ENCODE peak calls at places on chromosomes 12 and 14, in five cellular contexts. O is K562, R is uterus, S is transverse colon, T is IMR-90. D is an unnamed sample. For H3K36me3, the result is how much of the 10 kb centered on the place peaks cover.

GRCh38 chr12:64066052-64066451 is 156.0 kb downstream of the KICS2 start:
- DNase-seq in R (no peak), T (peak), S (no peak), O (no peak), D (no peak)

GRCh38 chr14:60563113-60563512 is 54.2 kb downstream of the SIX6 start:
- DNase-seq in T (peak), S (no peak), O (no peak), R (no peak), D (no peak)

GRCh38 chr12:79420146-79420618 is 270.6 kb downstream of the PAWR start:
- DNase-seq in O (no peak), T (peak), S (no peak), R (no peak), D (no peak)

GRCh38 chr12:68176252-68176651 is 16.7 kb upstream of the IFNG start:
- DNase-seq in T (no peak), O (no peak), S (no peak), R (no peak), D (no peak)

GRCh38 chr14:93832076-93832475 is 43.8 kb upstream of the PRIMA1 start:
- DNase-seq in O (no peak), R (no peak), S (no peak), T (no peak), D (no peak)

GRCh38 chr12:21169878-21170472 is 39.0 kb downstream of the SLCO1B1 start:
- DNase-seq in O (peak), R (no peak), T (peak), S (peak), D (no peak)

GRCh38 chr14:64702493-64703392 is 1.5 kb upstream of the PLEKHG3 start:
- DNase-seq in O (no peak), T (no peak), R (peak), S (peak), D (no peak)

GRCh38 chr12:103771466-103771865 is 69.6 kb downstream of the NT5DC3 start:
- DNase-seq in R (peak), O (peak), T (peak), S (peak), D (no peak)

GRCh38 chr12:38905480-38906351 is at the start of gene CPNE8:
- DNase-seq in S (peak), R (peak), T (no peak), O (peak), D (peak)

GRCh38 chr12:64780220-64780530 is 21.0 kb upstream of the GNS start:
- DNase-seq in O (no peak), S (no peak), R (no peak), T (no peak), D (no peak)

GRCh38 chr14:52974406-52974805 is 23.6 kb upstream of the FERMT2 start:
- DNase-seq in O (no peak), T (peak), S (no peak), R (no peak), D (no peak)

GRCh38 chr12:304815-305214 is 42.2 kb upstream of the SLC6A13 start:
- DNase-seq in O (no peak), T (peak), R (no peak), S (no peak), D (no peak)

GRCh38 chr14:105884808-105885281 is 358.5 kb downstream of the TMEM121 start:
- DNase-seq in R (peak), S (no peak), O (no peak), T (no peak), D (no peak)

GRCh38 chr14:75602527-75602926 is 24.1 kb downstream of the FLVCR2 start:
- DNase-seq in T (no peak), O (no peak), R (no peak), S (no peak), D (no peak)

GRCh38 chr12:68641138-68641537 is 30.4 kb downstream of the RAP1B start:
- DNase-seq in S (peak), T (no peak), R (no peak), O (no peak), D (no peak)

GRCh38 chr12:64016521-64016920 is 172.0 kb downstream of the SRGAP1 start:
- DNase-seq in R (no peak), S (no peak), T (no peak), O (no peak), D (no peak)

GRCh38 chr14:59630281-59630963 is 53.8 kb upstream of the CCDC175 start:
- DNase-seq in R (no peak), O (no peak), T (no peak), S (no peak), D (no peak)

GRCh38 chr12:119780786-119781434 is 96.2 kb downstream of the CIT start:
- DNase-seq in R (peak), T (peak), S (peak), O (peak), D (no peak)

GRCh38 chr14:103290056-103290455 is 44.0 kb upstream of the EIF5 start:
- DNase-seq in T (no peak), R (no peak), O (no peak), S (no peak), D (no peak)

GRCh38 chr14:100577986-100578431 is 9.2 kb downstream of the BEGAIN start:
- DNase-seq in R (no peak), T (no peak), S (no peak), O (no peak), D (no peak)

GRCh38 chr14:38187475-38187874 is 20.2 kb upstream of the SSTR1 start:
- DNase-seq in R (no peak), T (no peak), O (no peak), S (no peak), D (no peak)

GRCh38 chr12:117486840-117487659 is 125.6 kb upstream of the NOS1 start:
- DNase-seq in R (no peak), T (no peak), S (no peak), O (no peak), D (no peak)

GRCh38 chr12:50990147-50990727 is 35.9 kb downstream of the SLC11A2 start:
- DNase-seq in R (no peak), S (no peak), O (no peak), T (no peak), D (no peak)
- H3K36me3 ChIP-seq in R (under half), S (under half), O (half or more), T (under half), D (under half)

GRCh38 chr12:30323008-30323407 is 372.7 kb downstream of the IPO8 start:
- DNase-seq in S (no peak), R (no peak), O (no peak), T (no peak), D (no peak)
- TF ChIP-seq CTCF in S (no peak), R (no peak), O (peak), T (no peak), D (no peak)

DNA sequence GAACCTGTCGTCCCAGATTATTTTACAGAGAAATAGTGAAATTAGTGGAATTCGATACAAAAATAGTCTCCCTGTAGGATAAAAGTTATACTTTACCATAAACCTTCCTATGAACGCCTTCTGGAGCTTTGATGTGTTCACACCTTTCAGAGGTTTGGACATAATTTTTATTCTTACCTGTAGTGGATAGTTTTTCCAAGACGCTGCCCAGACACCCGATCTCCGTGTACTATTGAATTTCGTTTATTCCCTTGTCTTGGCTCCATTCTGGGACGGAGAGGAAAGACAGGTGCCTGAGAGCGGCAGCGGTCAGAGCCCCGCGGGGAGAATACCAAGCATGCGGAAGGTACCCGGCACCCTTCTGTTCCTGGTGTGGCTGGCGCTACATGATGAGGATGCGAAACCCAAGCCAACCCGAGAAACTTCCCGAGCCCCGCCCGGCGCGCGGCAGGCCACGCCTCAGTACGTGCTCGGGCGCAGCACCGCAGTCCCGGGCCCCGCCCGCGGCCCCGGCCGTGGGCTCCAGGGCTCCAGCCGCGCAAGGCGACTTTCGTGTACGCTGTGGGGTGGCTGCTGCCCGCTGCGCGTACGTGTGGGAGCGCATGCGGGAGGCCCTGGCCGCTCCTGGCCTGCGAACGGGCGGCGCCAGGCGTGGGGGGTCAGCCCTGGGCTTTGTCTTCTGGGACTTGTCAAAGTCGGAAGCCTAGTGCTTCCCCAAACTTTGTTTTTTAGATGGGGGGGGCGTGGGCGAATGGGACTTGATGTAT is 11.3 kb upstream of the SNAPC1 start:
- DNase-seq in R (peak), O (peak), S (peak), T (peak), D (peak)
- TF ChIP-seq POLR2A in R (peak), O (peak), S (peak), T (no peak), D (no peak)

GRCh38 chr14:21229821-21230220 is 39.4 kb downstream of the HNRNPC start:
- DNase-seq in T (no peak), S (no peak), R (no peak), O (no peak), D (no peak)

GRCh38 chr14:21231020-21231652 is 38.1 kb downstream of the HNRNPC start:
- DNase-seq in O (no peak), T (no peak), R (no peak), S (no peak), D (no peak)

GRCh38 chr14:21226467-21226866 is 42.8 kb downstream of the HNRNPC start:
- DNase-seq in R (no peak), T (no peak), S (no peak), O (no peak), D (no peak)

GRCh38 chr14:21227981-21228380 is 41.3 kb downstream of the HNRNPC start:
- DNase-seq in T (no peak), O (no peak), R (no peak), S (no peak), D (no peak)

DNA sequence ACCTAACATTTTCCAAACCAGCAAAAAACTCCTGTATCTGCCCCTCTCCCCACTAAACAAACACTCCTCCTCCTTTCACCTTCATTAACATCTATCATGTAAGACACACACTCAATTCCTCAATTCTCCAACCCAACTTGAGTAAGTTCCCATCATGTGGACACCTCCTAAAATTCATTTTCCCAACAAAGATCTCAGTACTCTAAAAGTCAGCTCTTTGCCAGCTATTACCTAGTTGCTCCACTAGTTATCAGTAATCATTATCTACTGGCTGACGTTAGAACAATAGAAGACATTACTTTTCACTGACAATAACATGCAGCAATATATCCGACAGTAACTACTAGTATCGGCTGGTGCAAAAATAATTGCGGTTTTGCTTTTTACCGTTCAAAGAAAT is 42.1 kb downstream of the HNRNPC start:
- DNase-seq in R (no peak), T (no peak), S (no peak), O (no peak), D (no peak)
- H3K36me3 ChIP-seq in R (under half), T (under half), S (half or more), O (half or more), D (under half)